ENCODE peak calls at places on chromosome X, in five cellular contexts. R is H1, G is SK-N-SH, J is stomach, N is transverse colon. S is an unnamed sample.

GRCh38 chrX:108186811-108187210 is 95.2 kb downstream of the ATG4A start:
- DNase-seq in N (no peak), G (no peak), J (no peak), R (no peak), S (no peak)

GRCh38 chrX:86002076-86002896 is 45.1 kb downstream of the CHM start:
- DNase-seq in N (peak; percentile 60), R (peak; percentile 61), J (peak; percentile 49), G (no peak), S (peak; percentile 14)

GRCh38 chrX:148530464-148531077 is 30.2 kb downstream of the AFF2 start:
- DNase-seq in N (no peak), R (no peak), G (no peak), J (no peak), S (no peak)

GRCh38 chrX:69022430-69022829 is 142.8 kb downstream of the PJA1 start:
- DNase-seq in G (no peak), J (no peak), R (no peak), N (no peak), S (no peak)

GRCh38 chrX:109624641-109625311 is at the start of gene KCNE5:
- DNase-seq in G (peak; percentile 46), R (peak; percentile 63), N (no peak), J (no peak), S (peak; percentile 80)

GRCh38 chrX:17519349-17519748 is 144.3 kb downstream of the NHS start:
- DNase-seq in G (no peak), R (no peak), N (peak; percentile 18), J (no peak), S (no peak)

GRCh38 chrX:586351-586750 is 44.2 kb upstream of the SHOX start:
- DNase-seq in G (no peak), R (no peak), J (no peak), N (no peak), S (no peak)

GRCh38 chrX:30955687-30956086 is 66.6 kb upstream of the TAB3 start:
- DNase-seq in R (no peak), J (no peak), G (no peak), N (no peak), S (no peak)

GRCh38 chrX:30561191-30561590 is 16.4 kb downstream of the TASL start:
- DNase-seq in G (no peak), N (peak; percentile 22), R (no peak), J (no peak), S (no peak)

DNA sequence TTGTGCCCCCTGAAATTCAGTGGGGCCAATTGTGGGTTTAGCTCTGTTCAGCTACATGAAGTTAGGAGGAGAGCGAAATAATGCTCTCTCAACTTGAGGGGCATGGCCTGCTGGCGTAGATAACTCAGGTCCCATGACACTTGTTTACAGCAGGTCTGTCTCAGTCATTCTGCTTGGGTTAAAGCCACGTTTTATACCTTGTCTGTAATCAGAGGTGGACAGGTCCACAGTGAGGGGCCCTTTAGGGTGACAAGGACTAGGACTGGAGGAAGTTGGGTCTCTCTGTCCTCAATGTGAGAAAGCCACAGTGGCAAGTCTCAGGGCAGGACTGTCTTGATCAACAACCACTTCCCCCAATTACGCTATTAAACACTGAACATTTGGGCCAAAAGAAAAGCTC is 49.0 kb downstream of the PDHA1 start:
- DNase-seq in N (no peak), R (no peak), G (no peak), J (no peak), S (no peak)
- TF ChIP-seq EP300 in N (no peak), R (no peak), G (no peak), J (no peak), S (no peak)

GRCh38 chrX:2499507-2499906 is 1.3 kb downstream of the DHRSX start:
- DNase-seq in J (peak; percentile 13), N (no peak), G (no peak), R (no peak), S (no peak)
- H3K4me1 ChIP-seq in J (peaks cover 41% of the 10 kb centered on the region), N (peaks cover 8% of the 10 kb centered on the region), G (peaks cover 17% of the 10 kb centered on the region), R (peaks cover 10% of the 10 kb centered on the region), S (peaks cover 37% of the 10 kb centered on the region)

GRCh38 chrX:47658684-47659515 is at the start of gene UXT:
- DNase-seq in R (peak; percentile 89), J (peak; percentile 91), N (peak; percentile 96), G (peak; percentile 83), S (peak; percentile 93)

GRCh38 chrX:47658301-47658683 is 688 bp downstream of the UXT start:
- DNase-seq in G (no peak), J (no peak), R (no peak), N (no peak), S (no peak)

GRCh38 chrX:47661539-47661938 is 2.6 kb upstream of the UXT start:
- DNase-seq in R (no peak), N (no peak), G (no peak), J (no peak), S (no peak)

GRCh38 chrX:47664737-47665136 is 5.8 kb upstream of the UXT start:
- DNase-seq in J (no peak), N (no peak), G (no peak), R (no peak), S (no peak)

GRCh38 chrX:47662144-47662657 is 3.2 kb upstream of the UXT start:
- DNase-seq in N (no peak), J (no peak), G (no peak), R (no peak), S (no peak)
- TF ChIP-seq EP300 in N (no peak), J (no peak), G (no peak), R (no peak), S (no peak)

DNA sequence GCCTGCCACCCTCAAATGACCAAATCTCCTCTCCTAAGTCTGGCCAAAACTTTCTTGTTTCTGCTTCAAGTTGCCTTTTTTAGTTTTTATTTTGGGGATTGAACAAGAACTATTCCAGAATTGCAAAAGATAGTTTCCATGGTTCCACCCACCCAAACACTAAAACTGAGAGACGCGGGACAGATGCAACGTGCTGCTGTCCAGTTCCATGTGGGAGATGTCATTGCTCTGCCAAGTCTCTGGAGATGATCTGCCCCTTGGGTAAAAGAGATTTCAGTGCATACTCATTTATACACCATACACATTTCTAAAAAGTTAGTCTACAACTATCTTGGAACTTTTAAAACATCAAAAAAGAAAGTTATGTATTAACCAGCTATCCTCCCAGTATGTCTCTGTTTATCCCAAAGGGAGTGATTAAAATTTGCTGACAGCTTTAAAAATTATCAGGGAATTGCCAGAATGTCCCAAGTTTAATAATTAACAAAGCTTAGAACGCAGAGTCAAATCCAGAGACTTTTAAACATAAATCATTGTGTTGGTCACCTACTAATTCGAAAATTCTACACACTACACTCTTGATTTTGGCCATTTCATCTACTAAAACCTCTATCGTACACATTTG is 3.2 kb downstream of the MAOB start:
- DNase-seq in R (no peak), J (no peak), N (no peak), G (no peak), S (no peak)
- H3K4me1 ChIP-seq in R (no peaks in the 10 kb centered on the region), J (peaks cover 11% of the 10 kb centered on the region), N (no peaks in the 10 kb centered on the region), G (no peaks in the 10 kb centered on the region), S (no peaks in the 10 kb centered on the region)

GRCh38 chrX:66164931-66165330 is 884 bp downstream of the HEPH start:
- DNase-seq in R (no peak), G (no peak), J (no peak), N (no peak), S (no peak)

GRCh38 chrX:66164470-66164869 is 423 bp downstream of the HEPH start:
- DNase-seq in R (no peak), J (no peak), N (no peak), G (no peak), S (no peak)

GRCh38 chrX:66163447-66163846 is 600 bp upstream of the HEPH start:
- DNase-seq in N (no peak), R (no peak), J (no peak), G (no peak), S (no peak)

GRCh38 chrX:66162331-66162822 is 1.7 kb upstream of the HEPH start:
- DNase-seq in R (no peak), G (no peak), J (no peak), N (peak; percentile 68), S (no peak)

DNA sequence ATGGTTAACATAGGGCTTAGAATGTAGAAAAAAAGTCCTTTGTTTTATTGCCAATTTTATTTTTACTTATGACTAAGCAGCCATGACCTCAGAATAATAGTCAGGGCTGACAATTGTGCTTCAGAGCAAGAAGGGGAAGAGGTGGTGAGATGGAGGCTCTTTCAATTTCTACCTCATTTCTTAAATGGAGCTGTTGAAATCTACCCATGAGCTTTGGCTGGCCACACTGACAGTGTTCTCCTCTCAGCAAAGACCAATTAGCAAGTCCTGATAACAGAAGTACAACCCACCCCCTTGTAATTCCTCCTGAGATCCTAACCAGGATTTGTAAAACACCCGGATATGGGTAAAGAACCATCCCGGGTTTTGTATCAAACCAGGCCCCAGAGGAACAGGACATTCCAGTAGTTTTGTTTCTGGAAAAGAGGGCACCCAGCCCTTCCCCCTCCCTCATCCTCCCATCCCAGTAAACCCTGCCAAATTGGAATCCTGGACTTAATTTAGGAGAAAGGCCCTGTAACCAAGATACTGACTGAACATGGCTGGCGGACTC is at the start of gene HEPH:
- DNase-seq in J (no peak), N (peak; percentile 25), R (peak; percentile 41), G (no peak), S (no peak)
- TF ChIP-seq EP300 in J (no peak), N (no peak), R (no peak), G (no peak), S (no peak)

DNA sequence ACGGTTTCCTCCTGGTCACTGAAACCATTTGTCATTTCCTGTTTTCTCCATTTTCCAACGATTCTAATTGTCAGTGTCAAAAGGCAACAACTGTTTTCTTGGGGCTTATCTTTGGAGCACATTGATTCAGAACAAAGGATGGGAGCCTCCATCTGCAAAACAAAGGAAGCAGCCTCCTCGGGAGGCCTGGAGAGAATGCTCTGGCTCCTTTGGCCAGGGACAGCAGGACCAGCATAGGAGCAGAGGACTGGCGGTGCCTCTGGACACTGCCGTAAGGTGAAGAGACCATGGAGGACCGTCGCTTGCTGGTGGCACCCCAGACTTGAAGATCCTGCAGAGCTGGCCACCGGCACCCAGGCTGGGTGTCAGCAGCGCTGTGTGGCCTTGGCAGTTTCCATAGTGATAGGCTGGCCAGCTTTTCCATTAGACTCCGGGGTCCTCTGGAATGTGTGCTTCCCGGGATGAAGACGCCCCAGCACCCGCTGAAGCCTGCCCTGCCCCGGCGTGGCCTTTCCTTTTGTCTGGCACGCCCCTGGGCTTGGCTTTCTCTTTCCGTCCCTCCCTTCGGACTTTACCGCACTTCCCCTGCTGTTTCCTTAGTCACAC is 61.1 kb upstream of the MTM1 start:
- DNase-seq in R (peak; percentile 51), J (no peak), G (no peak), N (peak; percentile 32), S (no peak)
- H3K4me1 ChIP-seq in R (peaks cover 37% of the 10 kb centered on the region), J (peaks cover 27% of the 10 kb centered on the region), G (peaks cover 13% of the 10 kb centered on the region), N (no peaks in the 10 kb centered on the region), S (peaks cover 22% of the 10 kb centered on the region)

GRCh38 chrX:136168929-136169735 is 21.8 kb downstream of the FHL1 start:
- DNase-seq in R (peak; percentile 43), J (no peak), G (peak; percentile 69), N (peak; percentile 47), S (no peak)
- TF ChIP-seq EP300 in R (no peak), J (no peak), G (no peak), N (no peak), S (no peak)

GRCh38 chrX:136212557-136213111 is 38.6 kb downstream of the MAP7D3 start:
- DNase-seq in R (no peak), N (no peak), G (no peak), J (no peak), S (no peak)
- H3K4me1 ChIP-seq in R (peaks cover 2% of the 10 kb centered on the region), N (no peaks in the 10 kb centered on the region), G (no peaks in the 10 kb centered on the region), J (peaks cover 16% of the 10 kb centered on the region), S (peaks cover 10% of the 10 kb centered on the region)